ENCODE peak calls at places on chromosome 9, in six cellular contexts. One of them, this sample, is unnamed.

GRCh38 chr9:112334319-112334828 is 955 bp upstream of the PTBP3 start:
- DNase-seq in A172: peak
- DNase-seq in left ventricle myocardium superior: no peak
- DNase-seq in dorsolateral prefrontal cortex: no peak
- DNase-seq in T-cell: peak
- DNase-seq in frontal cortex: no peak
- DNase-seq in this sample: peak

GRCh38 chr9:70117835-70118319 is 74.2 kb downstream of the MAMDC2 start:
- DNase-seq in A172: peak
- DNase-seq in left ventricle myocardium superior: no peak
- DNase-seq in dorsolateral prefrontal cortex: no peak
- DNase-seq in T-cell: no peak
- DNase-seq in frontal cortex: no peak
- DNase-seq in this sample: no peak

GRCh38 chr9:134629586-134630392 is 11.8 kb upstream of the COL5A1 start:
- DNase-seq in A172: no peak
- DNase-seq in left ventricle myocardium superior: peak
- DNase-seq in dorsolateral prefrontal cortex: no peak
- DNase-seq in T-cell: no peak
- DNase-seq in frontal cortex: no peak
- DNase-seq in this sample: no peak

GRCh38 chr9:37575921-37576721 is at the start of gene FBXO10:
- DNase-seq in A172: peak
- DNase-seq in left ventricle myocardium superior: peak
- DNase-seq in dorsolateral prefrontal cortex: peak
- DNase-seq in T-cell: peak
- DNase-seq in frontal cortex: peak
- DNase-seq in this sample: no peak

GRCh38 chr9:26462213-26462612 is 430.4 kb downstream of the CAAP1 start:
- DNase-seq in A172: no peak
- DNase-seq in left ventricle myocardium superior: no peak
- DNase-seq in dorsolateral prefrontal cortex: no peak
- DNase-seq in T-cell: no peak
- DNase-seq in frontal cortex: no peak
- DNase-seq in this sample: no peak

GRCh38 chr9:75709698-75710097 is 180.8 kb upstream of the PCSK5 start:
- DNase-seq in A172: no peak
- DNase-seq in left ventricle myocardium superior: no peak
- DNase-seq in dorsolateral prefrontal cortex: no peak
- DNase-seq in T-cell: no peak
- DNase-seq in frontal cortex: no peak
- DNase-seq in this sample: no peak

GRCh38 chr9:112887377-112887776 is 3.3 kb downstream of the SLC46A2 start:
- DNase-seq in A172: no peak
- DNase-seq in left ventricle myocardium superior: peak
- DNase-seq in dorsolateral prefrontal cortex: no peak
- DNase-seq in T-cell: no peak
- DNase-seq in frontal cortex: no peak
- DNase-seq in this sample: no peak

GRCh38 chr9:106697799-106698591 is 165.0 kb upstream of the ZNF462 start:
- DNase-seq in A172: peak
- DNase-seq in left ventricle myocardium superior: peak
- DNase-seq in dorsolateral prefrontal cortex: peak
- DNase-seq in T-cell: no peak
- DNase-seq in frontal cortex: peak
- DNase-seq in this sample: peak

GRCh38 chr9:93950619-93951601 is 4.2 kb downstream of the BARX1 start:
- DNase-seq in A172: no peak
- DNase-seq in left ventricle myocardium superior: no peak
- DNase-seq in dorsolateral prefrontal cortex: no peak
- DNase-seq in T-cell: no peak
- DNase-seq in frontal cortex: no peak
- DNase-seq in this sample: no peak

GRCh38 chr9:124040935-124041816 is 29.6 kb downstream of the LHX2 start:
- DNase-seq in A172: no peak
- DNase-seq in left ventricle myocardium superior: peak
- DNase-seq in dorsolateral prefrontal cortex: no peak
- DNase-seq in T-cell: no peak
- DNase-seq in frontal cortex: peak
- DNase-seq in this sample: no peak

GRCh38 chr9:131320031-131320685 is 30.6 kb downstream of the PLPP7 start:
- DNase-seq in A172: no peak
- DNase-seq in left ventricle myocardium superior: peak
- DNase-seq in dorsolateral prefrontal cortex: no peak
- DNase-seq in T-cell: no peak
- DNase-seq in frontal cortex: no peak
- DNase-seq in this sample: no peak

GRCh38 chr9:123003467-123003866 is 30.0 kb upstream of the GPR21 start:
- DNase-seq in A172: no peak
- DNase-seq in left ventricle myocardium superior: no peak
- DNase-seq in dorsolateral prefrontal cortex: no peak
- DNase-seq in T-cell: no peak
- DNase-seq in frontal cortex: no peak
- DNase-seq in this sample: no peak

GRCh38 chr9:32783168-32783891 is at the start of gene TMEM215:
- DNase-seq in A172: no peak
- DNase-seq in left ventricle myocardium superior: no peak
- DNase-seq in dorsolateral prefrontal cortex: no peak
- DNase-seq in T-cell: no peak
- DNase-seq in frontal cortex: peak
- DNase-seq in this sample: no peak

GRCh38 chr9:118595719-118596305 is 773.4 kb downstream of the BRINP1 start:
- DNase-seq in A172: peak
- DNase-seq in left ventricle myocardium superior: no peak
- DNase-seq in dorsolateral prefrontal cortex: peak
- DNase-seq in T-cell: no peak
- DNase-seq in frontal cortex: peak
- DNase-seq in this sample: peak

GRCh38 chr9:121997791-121998190 is 95.3 kb downstream of the TTLL11 start:
- DNase-seq in A172: no peak
- DNase-seq in left ventricle myocardium superior: no peak
- DNase-seq in dorsolateral prefrontal cortex: no peak
- DNase-seq in T-cell: no peak
- DNase-seq in frontal cortex: no peak
- DNase-seq in this sample: no peak

GRCh38 chr9:123176949-123177348 is 91.4 kb downstream of the STRBP start:
- DNase-seq in A172: no peak
- DNase-seq in left ventricle myocardium superior: no peak
- DNase-seq in dorsolateral prefrontal cortex: no peak
- DNase-seq in T-cell: no peak
- DNase-seq in frontal cortex: no peak
- DNase-seq in this sample: no peak

GRCh38 chr9:114655689-114656088 is 1.9 kb downstream of the TEX53 start:
- DNase-seq in A172: no peak
- DNase-seq in left ventricle myocardium superior: no peak
- DNase-seq in dorsolateral prefrontal cortex: no peak
- DNase-seq in T-cell: no peak
- DNase-seq in frontal cortex: no peak
- DNase-seq in this sample: no peak

GRCh38 chr9:98364042-98364441 is 108.6 kb upstream of the TBC1D2 start:
- DNase-seq in A172: no peak
- DNase-seq in left ventricle myocardium superior: no peak
- DNase-seq in dorsolateral prefrontal cortex: no peak
- DNase-seq in T-cell: no peak
- DNase-seq in frontal cortex: no peak
- DNase-seq in this sample: no peak

GRCh38 chr9:34547960-34548603 is 25.3 kb upstream of the ENHO start:
- DNase-seq in A172: peak
- DNase-seq in left ventricle myocardium superior: peak
- DNase-seq in dorsolateral prefrontal cortex: peak
- DNase-seq in T-cell: no peak
- DNase-seq in frontal cortex: peak
- DNase-seq in this sample: peak

GRCh38 chr9:13213337-13213736 is 66.2 kb downstream of the MPDZ start:
- DNase-seq in A172: peak
- DNase-seq in left ventricle myocardium superior: no peak
- DNase-seq in dorsolateral prefrontal cortex: no peak
- DNase-seq in T-cell: no peak
- DNase-seq in frontal cortex: no peak
- DNase-seq in this sample: no peak

GRCh38 chr9:16241231-16241630 is 629.2 kb downstream of the BNC2 start:
- DNase-seq in A172: peak
- DNase-seq in left ventricle myocardium superior: no peak
- DNase-seq in dorsolateral prefrontal cortex: no peak
- DNase-seq in T-cell: no peak
- DNase-seq in frontal cortex: no peak
- DNase-seq in this sample: no peak

GRCh38 chr9:116482740-116483139 is 204.4 kb upstream of the TRIM32 start:
- DNase-seq in A172: no peak
- DNase-seq in left ventricle myocardium superior: peak
- DNase-seq in dorsolateral prefrontal cortex: no peak
- DNase-seq in T-cell: no peak
- DNase-seq in frontal cortex: no peak
- DNase-seq in this sample: no peak

GRCh38 chr9:99253772-99254431 is 31.8 kb downstream of the SEC61B start:
- DNase-seq in A172: peak
- DNase-seq in left ventricle myocardium superior: no peak
- DNase-seq in dorsolateral prefrontal cortex: no peak
- DNase-seq in T-cell: peak
- DNase-seq in frontal cortex: no peak
- DNase-seq in this sample: no peak

GRCh38 chr9:98147582-98147981 is 28.6 kb upstream of the TRIM14 start:
- DNase-seq in A172: no peak
- DNase-seq in left ventricle myocardium superior: no peak
- DNase-seq in dorsolateral prefrontal cortex: no peak
- DNase-seq in T-cell: no peak
- DNase-seq in frontal cortex: no peak
- DNase-seq in this sample: no peak

GRCh38 chr9:124839612-124840299 is 13.5 kb upstream of the WDR38 start:
- DNase-seq in A172: peak
- DNase-seq in left ventricle myocardium superior: no peak
- DNase-seq in dorsolateral prefrontal cortex: no peak
- DNase-seq in T-cell: no peak
- DNase-seq in frontal cortex: no peak
- DNase-seq in this sample: no peak

GRCh38 chr9:114606597-114607207 is 4.4 kb upstream of the TMEM268 start:
- DNase-seq in A172: no peak
- DNase-seq in left ventricle myocardium superior: peak
- DNase-seq in dorsolateral prefrontal cortex: no peak
- DNase-seq in T-cell: no peak
- DNase-seq in frontal cortex: no peak
- DNase-seq in this sample: no peak

GRCh38 chr9:116979461-116979860 is 292.4 kb downstream of the TRIM32 start:
- DNase-seq in A172: peak
- DNase-seq in left ventricle myocardium superior: no peak
- DNase-seq in dorsolateral prefrontal cortex: no peak
- DNase-seq in T-cell: no peak
- DNase-seq in frontal cortex: no peak
- DNase-seq in this sample: peak

GRCh38 chr9:123353041-123353440 is 3.0 kb upstream of the CRB2 start:
- DNase-seq in A172: no peak
- DNase-seq in left ventricle myocardium superior: no peak
- DNase-seq in dorsolateral prefrontal cortex: no peak
- DNase-seq in T-cell: no peak
- DNase-seq in frontal cortex: no peak
- DNase-seq in this sample: no peak

GRCh38 chr9:114150608-114151007 is 4.7 kb upstream of the COL27A1 start:
- DNase-seq in A172: no peak
- DNase-seq in left ventricle myocardium superior: no peak
- DNase-seq in dorsolateral prefrontal cortex: no peak
- DNase-seq in T-cell: no peak
- DNase-seq in frontal cortex: no peak
- DNase-seq in this sample: no peak

GRCh38 chr9:74096420-74096819 is 400.7 kb upstream of the RORB start:
- DNase-seq in A172: no peak
- DNase-seq in left ventricle myocardium superior: no peak
- DNase-seq in dorsolateral prefrontal cortex: no peak
- DNase-seq in T-cell: no peak
- DNase-seq in frontal cortex: no peak
- DNase-seq in this sample: no peak

GRCh38 chr9:3773661-3774060 is 247.9 kb upstream of the RFX3 start:
- DNase-seq in A172: no peak
- DNase-seq in left ventricle myocardium superior: no peak
- DNase-seq in dorsolateral prefrontal cortex: peak
- DNase-seq in T-cell: no peak
- DNase-seq in frontal cortex: no peak
- DNase-seq in this sample: no peak

GRCh38 chr9:18274693-18275092 is 199.3 kb upstream of the ADAMTSL1 start:
- DNase-seq in A172: no peak
- DNase-seq in left ventricle myocardium superior: no peak
- DNase-seq in dorsolateral prefrontal cortex: no peak
- DNase-seq in T-cell: no peak
- DNase-seq in frontal cortex: no peak
- DNase-seq in this sample: no peak

GRCh38 chr9:133552236-133552635 is 17.7 kb downstream of the ADAMTSL2 start:
- DNase-seq in A172: no peak
- DNase-seq in left ventricle myocardium superior: no peak
- DNase-seq in dorsolateral prefrontal cortex: no peak
- DNase-seq in T-cell: no peak
- DNase-seq in frontal cortex: no peak
- DNase-seq in this sample: no peak

GRCh38 chr9:123063172-123063508 is 29.7 kb downstream of the GPR21 start:
- DNase-seq in A172: peak
- DNase-seq in left ventricle myocardium superior: no peak
- DNase-seq in dorsolateral prefrontal cortex: no peak
- DNase-seq in T-cell: no peak
- DNase-seq in frontal cortex: no peak
- DNase-seq in this sample: no peak

GRCh38 chr9:115650768-115651167 is 502.8 kb upstream of the PAPPA start:
- DNase-seq in A172: peak
- DNase-seq in left ventricle myocardium superior: no peak
- DNase-seq in dorsolateral prefrontal cortex: no peak
- DNase-seq in T-cell: no peak
- DNase-seq in frontal cortex: no peak
- DNase-seq in this sample: no peak

GRCh38 chr9:100082786-100083185 is 16.0 kb downstream of the ERP44 start:
- DNase-seq in A172: no peak
- DNase-seq in left ventricle myocardium superior: no peak
- DNase-seq in dorsolateral prefrontal cortex: no peak
- DNase-seq in T-cell: no peak
- DNase-seq in frontal cortex: no peak
- DNase-seq in this sample: peak

GRCh38 chr9:127838375-127839078 is 15.9 kb downstream of the ENG start:
- DNase-seq in A172: peak
- DNase-seq in left ventricle myocardium superior: peak
- DNase-seq in dorsolateral prefrontal cortex: no peak
- DNase-seq in T-cell: no peak
- DNase-seq in frontal cortex: peak
- DNase-seq in this sample: peak